ENCODE peak calls at places on chromosomes 13 and 19, in eight cellular contexts. One of them, this sample, is unnamed.
A peak's percentile ranks its signal among the peaks of the same experiment; 100 is the strongest.

GRCh38 chr19:11377756-11378155 is 3.3 kb downstream of the SWSAP1 start:
- DNase-seq in GM18507: no peak
- DNase-seq in GM19239: no peak
- DNase-seq in astrocyte of the spinal cord: no peak
- DNase-seq in NCI-H345: no peak
- DNase-seq in omental fat pad: no peak
- DNase-seq in substantia nigra: no peak
- DNase-seq in non-pigmented ciliary epithelial cell: no peak
- DNase-seq in this sample: no peak

GRCh38 chr19:54707932-54708331 is 16.3 kb upstream of the KIR3DL3 start:
- DNase-seq in non-pigmented ciliary epithelial cell: no peak
- DNase-seq in substantia nigra: no peak
- DNase-seq in astrocyte of the spinal cord: no peak
- DNase-seq in GM19239: no peak
- DNase-seq in GM18507: peak; percentile 18
- DNase-seq in omental fat pad: no peak
- DNase-seq in NCI-H345: no peak
- DNase-seq in this sample: no peak

GRCh38 chr13:112983428-112984196 is 14.6 kb downstream of the MCF2L start:
- DNase-seq in astrocyte of the spinal cord: no peak
- DNase-seq in NCI-H345: no peak
- DNase-seq in GM19239: no peak
- DNase-seq in substantia nigra: no peak
- DNase-seq in non-pigmented ciliary epithelial cell: no peak
- DNase-seq in GM18507: no peak
- DNase-seq in omental fat pad: no peak
- DNase-seq in this sample: no peak

GRCh38 chr13:99085846-99086148 is 107.9 kb upstream of the DOCK9 start:
- DNase-seq in GM19239: no peak
- DNase-seq in substantia nigra: no peak
- DNase-seq in GM18507: no peak
- DNase-seq in astrocyte of the spinal cord: no peak
- DNase-seq in non-pigmented ciliary epithelial cell: no peak
- DNase-seq in omental fat pad: no peak
- DNase-seq in NCI-H345: no peak
- DNase-seq in this sample: no peak

GRCh38 chr19:45243144-45243732 is 2.0 kb downstream of the EXOC3L2 start:
- DNase-seq in omental fat pad: no peak
- DNase-seq in GM18507: no peak
- DNase-seq in astrocyte of the spinal cord: no peak
- DNase-seq in substantia nigra: no peak
- DNase-seq in NCI-H345: no peak
- DNase-seq in non-pigmented ciliary epithelial cell: no peak
- DNase-seq in GM19239: no peak
- DNase-seq in this sample: no peak

GRCh38 chr19:46731584-46731983 is 14.3 kb upstream of the FKRP start:
- DNase-seq in GM19239: no peak
- DNase-seq in NCI-H345: no peak
- DNase-seq in GM18507: no peak
- DNase-seq in substantia nigra: no peak
- DNase-seq in non-pigmented ciliary epithelial cell: no peak
- DNase-seq in astrocyte of the spinal cord: no peak
- DNase-seq in omental fat pad: no peak
- DNase-seq in this sample: no peak

GRCh38 chr19:16315825-16316505 is 8.7 kb upstream of the KLF2 start:
- DNase-seq in omental fat pad: no peak
- DNase-seq in astrocyte of the spinal cord: peak; percentile 94
- DNase-seq in non-pigmented ciliary epithelial cell: peak; percentile 96
- DNase-seq in GM18507: no peak
- DNase-seq in NCI-H345: no peak
- DNase-seq in substantia nigra: no peak
- DNase-seq in GM19239: no peak
- DNase-seq in this sample: no peak

GRCh38 chr19:2290441-2291184 is 8.6 kb upstream of the PEAK3 start:
- DNase-seq in astrocyte of the spinal cord: no peak
- DNase-seq in omental fat pad: no peak
- DNase-seq in substantia nigra: no peak
- DNase-seq in NCI-H345: peak; percentile 49
- DNase-seq in GM18507: no peak
- DNase-seq in GM19239: no peak
- DNase-seq in non-pigmented ciliary epithelial cell: no peak
- DNase-seq in this sample: no peak

GRCh38 chr19:41815301-41815700 is 18.9 kb downstream of the CEACAM3 start:
- DNase-seq in omental fat pad: no peak
- DNase-seq in GM19239: no peak
- DNase-seq in substantia nigra: no peak
- DNase-seq in NCI-H345: no peak
- DNase-seq in astrocyte of the spinal cord: no peak
- DNase-seq in GM18507: no peak
- DNase-seq in non-pigmented ciliary epithelial cell: no peak
- DNase-seq in this sample: no peak

GRCh38 chr19:10871711-10872550 is 578 bp downstream of the CARM1 start:
- DNase-seq in substantia nigra: peak; percentile 28
- DNase-seq in NCI-H345: peak; percentile 26
- DNase-seq in omental fat pad: no peak
- DNase-seq in GM18507: no peak
- DNase-seq in astrocyte of the spinal cord: no peak
- DNase-seq in non-pigmented ciliary epithelial cell: no peak
- DNase-seq in GM19239: no peak
- DNase-seq in this sample: peak; percentile 51

GRCh38 chr19:49879243-49879960 is 1.9 kb downstream of the TBC1D17 start:
- DNase-seq in astrocyte of the spinal cord: no peak
- DNase-seq in omental fat pad: no peak
- DNase-seq in GM19239: no peak
- DNase-seq in NCI-H345: no peak
- DNase-seq in non-pigmented ciliary epithelial cell: no peak
- DNase-seq in GM18507: no peak
- DNase-seq in substantia nigra: no peak
- DNase-seq in this sample: no peak

GRCh38 chr13:97878421-97879375 is 74.8 kb upstream of the IPO5 start:
- DNase-seq in non-pigmented ciliary epithelial cell: no peak
- DNase-seq in NCI-H345: peak; percentile 16
- DNase-seq in astrocyte of the spinal cord: peak; percentile 33
- DNase-seq in omental fat pad: no peak
- DNase-seq in substantia nigra: no peak
- DNase-seq in GM19239: no peak
- DNase-seq in GM18507: no peak
- DNase-seq in this sample: no peak

GRCh38 chr19:35775298-35776101 is at the start of gene ARHGAP33:
- DNase-seq in astrocyte of the spinal cord: peak; percentile 96
- DNase-seq in GM18507: peak; percentile 97
- DNase-seq in omental fat pad: peak; percentile 98
- DNase-seq in non-pigmented ciliary epithelial cell: peak; percentile 78
- DNase-seq in NCI-H345: peak; percentile 100
- DNase-seq in substantia nigra: peak; percentile 98
- DNase-seq in GM19239: peak; percentile 97
- DNase-seq in this sample: peak; percentile 100

GRCh38 chr13:42990147-42990990 is 1.7 kb downstream of the EPSTI1 start:
- DNase-seq in substantia nigra: no peak
- DNase-seq in omental fat pad: no peak
- DNase-seq in GM18507: no peak
- DNase-seq in astrocyte of the spinal cord: peak; percentile 75
- DNase-seq in NCI-H345: no peak
- DNase-seq in GM19239: no peak
- DNase-seq in non-pigmented ciliary epithelial cell: no peak
- DNase-seq in this sample: peak; percentile 63

GRCh38 chr19:6528544-6529121 is 2.2 kb upstream of the TNFSF9 start:
- DNase-seq in GM19239: no peak
- DNase-seq in GM18507: no peak
- DNase-seq in astrocyte of the spinal cord: no peak
- DNase-seq in omental fat pad: no peak
- DNase-seq in non-pigmented ciliary epithelial cell: no peak
- DNase-seq in NCI-H345: no peak
- DNase-seq in substantia nigra: peak; percentile 45
- DNase-seq in this sample: no peak

GRCh38 chr13:22451345-22451744 is 729.4 kb upstream of the SGCG start:
- DNase-seq in non-pigmented ciliary epithelial cell: no peak
- DNase-seq in astrocyte of the spinal cord: no peak
- DNase-seq in substantia nigra: no peak
- DNase-seq in GM18507: no peak
- DNase-seq in omental fat pad: no peak
- DNase-seq in NCI-H345: peak; percentile 32
- DNase-seq in GM19239: no peak
- DNase-seq in this sample: no peak

GRCh38 chr13:80654638-80655249 is 313.8 kb upstream of the SPRY2 start:
- DNase-seq in NCI-H345: no peak
- DNase-seq in omental fat pad: no peak
- DNase-seq in GM19239: no peak
- DNase-seq in non-pigmented ciliary epithelial cell: no peak
- DNase-seq in substantia nigra: no peak
- DNase-seq in astrocyte of the spinal cord: peak; percentile 13
- DNase-seq in GM18507: no peak
- DNase-seq in this sample: peak; percentile 51

GRCh38 chr13:47408546-47409319 is 511.9 kb upstream of the HTR2A start:
- DNase-seq in omental fat pad: no peak
- DNase-seq in non-pigmented ciliary epithelial cell: no peak
- DNase-seq in NCI-H345: no peak
- DNase-seq in GM19239: no peak
- DNase-seq in astrocyte of the spinal cord: no peak
- DNase-seq in GM18507: no peak
- DNase-seq in substantia nigra: no peak
- DNase-seq in this sample: no peak

GRCh38 chr13:102724923-102725322 is 30.1 kb upstream of the METTL21C start:
- DNase-seq in non-pigmented ciliary epithelial cell: no peak
- DNase-seq in astrocyte of the spinal cord: peak; percentile 49
- DNase-seq in substantia nigra: peak; percentile 8
- DNase-seq in NCI-H345: peak; percentile 41
- DNase-seq in GM18507: no peak
- DNase-seq in GM19239: no peak
- DNase-seq in omental fat pad: no peak
- DNase-seq in this sample: peak; percentile 49

GRCh38 chr13:63455938-63456337 is 2040.3 kb upstream of the PCDH20 start:
- DNase-seq in omental fat pad: no peak
- DNase-seq in non-pigmented ciliary epithelial cell: no peak
- DNase-seq in GM19239: no peak
- DNase-seq in NCI-H345: no peak
- DNase-seq in astrocyte of the spinal cord: no peak
- DNase-seq in GM18507: no peak
- DNase-seq in substantia nigra: no peak
- DNase-seq in this sample: peak; percentile 43

GRCh38 chr19:23312515-23312914 is 62.3 kb upstream of the ZNF724 start:
- DNase-seq in astrocyte of the spinal cord: no peak
- DNase-seq in NCI-H345: no peak
- DNase-seq in non-pigmented ciliary epithelial cell: no peak
- DNase-seq in GM19239: no peak
- DNase-seq in substantia nigra: no peak
- DNase-seq in GM18507: no peak
- DNase-seq in omental fat pad: no peak
- DNase-seq in this sample: no peak

GRCh38 chr13:40220299-40220935 is 446.0 kb downstream of the FOXO1 start:
- DNase-seq in NCI-H345: no peak
- DNase-seq in non-pigmented ciliary epithelial cell: peak; percentile 40
- DNase-seq in astrocyte of the spinal cord: peak; percentile 39
- DNase-seq in GM18507: no peak
- DNase-seq in GM19239: no peak
- DNase-seq in omental fat pad: no peak
- DNase-seq in substantia nigra: no peak
- DNase-seq in this sample: no peak

GRCh38 chr13:98274921-98275487 is 97.9 kb upstream of the RNF113B start:
- DNase-seq in substantia nigra: no peak
- DNase-seq in GM19239: no peak
- DNase-seq in astrocyte of the spinal cord: no peak
- DNase-seq in NCI-H345: no peak
- DNase-seq in omental fat pad: no peak
- DNase-seq in GM18507: no peak
- DNase-seq in non-pigmented ciliary epithelial cell: no peak
- DNase-seq in this sample: no peak

GRCh38 chr13:89496478-89496877 is 1825.3 kb downstream of the SLITRK5 start:
- DNase-seq in substantia nigra: no peak
- DNase-seq in NCI-H345: no peak
- DNase-seq in non-pigmented ciliary epithelial cell: no peak
- DNase-seq in astrocyte of the spinal cord: no peak
- DNase-seq in GM19239: no peak
- DNase-seq in omental fat pad: no peak
- DNase-seq in GM18507: no peak
- DNase-seq in this sample: no peak

GRCh38 chr19:46872967-46873366 is 12.2 kb downstream of the ARHGAP35 start:
- DNase-seq in omental fat pad: no peak
- DNase-seq in substantia nigra: no peak
- DNase-seq in GM19239: no peak
- DNase-seq in non-pigmented ciliary epithelial cell: no peak
- DNase-seq in NCI-H345: no peak
- DNase-seq in astrocyte of the spinal cord: no peak
- DNase-seq in GM18507: no peak
- DNase-seq in this sample: no peak

GRCh38 chr13:42049454-42049780 is 969 bp downstream of the DGKH start:
- DNase-seq in GM18507: no peak
- DNase-seq in GM19239: no peak
- DNase-seq in non-pigmented ciliary epithelial cell: no peak
- DNase-seq in astrocyte of the spinal cord: no peak
- DNase-seq in omental fat pad: no peak
- DNase-seq in NCI-H345: no peak
- DNase-seq in substantia nigra: no peak
- DNase-seq in this sample: no peak

GRCh38 chr19:708154-709141 is at the start of gene PALM:
- DNase-seq in astrocyte of the spinal cord: no peak
- DNase-seq in GM18507: no peak
- DNase-seq in omental fat pad: no peak
- DNase-seq in non-pigmented ciliary epithelial cell: no peak
- DNase-seq in substantia nigra: peak; percentile 27
- DNase-seq in GM19239: no peak
- DNase-seq in NCI-H345: peak; percentile 69
- DNase-seq in this sample: no peak

GRCh38 chr19:5547881-5548280 is 19.9 kb downstream of the TINCR start:
- DNase-seq in substantia nigra: no peak
- DNase-seq in non-pigmented ciliary epithelial cell: no peak
- DNase-seq in NCI-H345: peak; percentile 10
- DNase-seq in astrocyte of the spinal cord: peak; percentile 31
- DNase-seq in omental fat pad: no peak
- DNase-seq in GM19239: no peak
- DNase-seq in GM18507: no peak
- DNase-seq in this sample: peak; percentile 75

GRCh38 chr19:38429055-38429810 is 3.2 kb upstream of the RASGRP4 start:
- DNase-seq in substantia nigra: no peak
- DNase-seq in non-pigmented ciliary epithelial cell: no peak
- DNase-seq in astrocyte of the spinal cord: no peak
- DNase-seq in GM19239: no peak
- DNase-seq in GM18507: no peak
- DNase-seq in omental fat pad: no peak
- DNase-seq in NCI-H345: no peak
- DNase-seq in this sample: no peak

GRCh38 chr19:18205180-18205915 is 1.5 kb upstream of the RAB3A start:
- DNase-seq in astrocyte of the spinal cord: peak; percentile 74
- DNase-seq in GM19239: no peak
- DNase-seq in omental fat pad: peak; percentile 55
- DNase-seq in substantia nigra: peak; percentile 77
- DNase-seq in GM18507: no peak
- DNase-seq in non-pigmented ciliary epithelial cell: peak; percentile 34
- DNase-seq in NCI-H345: peak; percentile 65
- DNase-seq in this sample: peak; percentile 92

GRCh38 chr13:29230446-29230845 is 365.0 kb downstream of the SLC7A1 start:
- DNase-seq in non-pigmented ciliary epithelial cell: no peak
- DNase-seq in substantia nigra: no peak
- DNase-seq in omental fat pad: no peak
- DNase-seq in NCI-H345: no peak
- DNase-seq in GM19239: no peak
- DNase-seq in astrocyte of the spinal cord: no peak
- DNase-seq in GM18507: no peak
- DNase-seq in this sample: no peak

GRCh38 chr19:10043286-10043927 is 30.1 kb downstream of the RDH8 start:
- DNase-seq in omental fat pad: no peak
- DNase-seq in GM18507: no peak
- DNase-seq in non-pigmented ciliary epithelial cell: no peak
- DNase-seq in astrocyte of the spinal cord: peak; percentile 65
- DNase-seq in substantia nigra: no peak
- DNase-seq in NCI-H345: peak; percentile 10
- DNase-seq in GM19239: no peak
- DNase-seq in this sample: peak; percentile 30

This sample was measured in NCI-H82.